ENCODE peak calls at places on chromosomes 4 and X, in five cellular contexts. Q is breast epithelium, N is fibroblast of lung, Y is fibroblast of mammary gland, H is epithelial cell of esophagus. C is an unnamed sample.

GRCh38 chr4:141899103-141899502 is 262.7 kb downstream of the IL15 start:
- DNase-seq in Q (no peak), N (no peak), Y (no peak), H (no peak), C (no peak)

GRCh38 chr4:13559414-13559813 is 15.1 kb upstream of the NKX3-2 start:
- DNase-seq in Q (no peak), N (peak), Y (peak), H (peak), C (peak)

GRCh38 chr4:72974694-72975487 is 94.6 kb downstream of the COX18 start:
- DNase-seq in Q (no peak), N (peak), Y (no peak), H (no peak), C (peak)

GRCh38 chrX:105463483-105463882 is 243.0 kb upstream of the TEX13A start:
- DNase-seq in Q (no peak), N (peak), Y (peak), H (peak), C (peak)

GRCh38 chr4:137806420-137806819 is 274.1 kb upstream of the PCDH18 start:
- DNase-seq in Q (no peak), N (no peak), Y (no peak), H (no peak), C (no peak)

GRCh38 chr4:60133414-60133813 is 1066.7 kb upstream of the ADGRL3 start:
- DNase-seq in Q (no peak), N (peak), Y (no peak), H (peak), C (peak)

GRCh38 chr4:39609454-39609911 is 29.2 kb downstream of the SMIM14 start:
- DNase-seq in Q (no peak), N (no peak), Y (no peak), H (peak), C (no peak)

GRCh38 chr4:189204616-189205015 is 736.1 kb upstream of the FRG1 start:
- DNase-seq in Q (no peak), N (no peak), Y (no peak), H (no peak), C (no peak)

GRCh38 chr4:10806993-10807645 is 122.6 kb upstream of the CLNK start:
- DNase-seq in Q (no peak), N (no peak), Y (no peak), H (no peak), C (no peak)

GRCh38 chr4:42397256-42397634 is at the start of gene SHISA3:
- DNase-seq in Q (no peak), N (peak), Y (peak), H (peak), C (no peak)

GRCh38 chr4:83964996-83965541 is 429.2 kb downstream of the GPAT3 start:
- DNase-seq in Q (no peak), N (no peak), Y (peak), H (peak), C (peak)

GRCh38 chrX:47796433-47796906 is 40.2 kb upstream of the ZNF81 start:
- DNase-seq in Q (no peak), N (peak), Y (peak), H (peak), C (peak)

GRCh38 chr4:102449751-102450352 is 51.3 kb upstream of the NFKB1 start:
- DNase-seq in Q (no peak), N (peak), Y (peak), H (peak), C (peak)

GRCh38 chr4:182338731-182339130 is 95.5 kb downstream of the TENM3 start:
- DNase-seq in Q (no peak), N (no peak), Y (peak), H (no peak), C (peak)

GRCh38 chr4:136687118-136687517 is 845.2 kb downstream of the PCDH18 start:
- DNase-seq in Q (no peak), N (no peak), Y (no peak), H (no peak), C (peak)

GRCh38 chr4:88791274-88791673 is 93.6 kb upstream of the NAP1L5 start:
- DNase-seq in Q (no peak), N (peak), Y (peak), H (peak), C (peak)

GRCh38 chr4:118814901-118815300 is 21.0 kb downstream of the SEC24D start:
- DNase-seq in Q (no peak), N (no peak), Y (no peak), H (no peak), C (no peak)

GRCh38 chrX:39900788-39901170 is 197.0 kb downstream of the BCOR start:
- DNase-seq in Q (no peak), N (no peak), Y (peak), H (no peak), C (peak)

GRCh38 chr4:186020793-186021407 is 48.1 kb upstream of the TLR3 start:
- DNase-seq in Q (no peak), N (no peak), Y (no peak), H (no peak), C (peak)

GRCh38 chr4:134160211-134160610 is 41.4 kb downstream of the PABPC4L start:
- DNase-seq in Q (no peak), N (no peak), Y (no peak), H (peak), C (no peak)

GRCh38 chr4:147704846-147705245 is 20.9 kb upstream of the PRMT9 start:
- DNase-seq in Q (no peak), N (no peak), Y (no peak), H (no peak), C (no peak)

GRCh38 chrX:10025742-10026493 is 58.8 kb downstream of the CLDN34 start:
- DNase-seq in Q (no peak), N (no peak), Y (no peak), H (no peak), C (no peak)

GRCh38 chrX:154370882-154371770 is 3.3 kb downstream of the FLNA start:
- DNase-seq in Q (peak), N (peak), Y (peak), H (peak), C (peak)

GRCh38 chr4:40858946-40859345 is 109.2 kb downstream of the NSUN7 start:
- DNase-seq in Q (no peak), N (no peak), Y (no peak), H (no peak), C (no peak)

GRCh38 chr4:67539830-67540229 is 5.5 kb downstream of the CENPC start:
- DNase-seq in Q (no peak), N (no peak), Y (no peak), H (no peak), C (no peak)

GRCh38 chr4:180057198-180057821 is 2185.9 kb upstream of the TENM3 start:
- DNase-seq in Q (no peak), N (peak), Y (no peak), H (no peak), C (no peak)

GRCh38 chr4:41678951-41679350 is 69.6 kb downstream of the PHOX2B start:
- DNase-seq in Q (no peak), N (no peak), Y (no peak), H (no peak), C (no peak)

GRCh38 chrX:130772313-130773140 is 130.5 kb downstream of the ENOX2 start:
- DNase-seq in Q (no peak), N (peak), Y (peak), H (peak), C (peak)

GRCh38 chr4:154164931-154165839 is 326.4 kb downstream of the DCHS2 start:
- DNase-seq in Q (no peak), N (peak), Y (peak), H (peak), C (peak)

GRCh38 chr4:101597204-101597603 is 193.3 kb upstream of the BANK1 start:
- DNase-seq in Q (no peak), N (no peak), Y (peak), H (no peak), C (no peak)

GRCh38 chrX:151825927-151826471 is 86.7 kb upstream of the MAGEA4 start:
- DNase-seq in Q (no peak), N (peak), Y (peak), H (peak), C (peak)

GRCh38 chr4:155854597-155855226 is 11.4 kb downstream of the ASIC5 start:
- DNase-seq in Q (no peak), N (peak), Y (peak), H (no peak), C (peak)

GRCh38 chr4:32830160-32830559 is 2110.0 kb downstream of the PCDH7 start:
- DNase-seq in Q (no peak), N (no peak), Y (no peak), H (no peak), C (no peak)

GRCh38 chr4:185518069-185518468 is 17.2 kb downstream of the PDLIM3 start:
- DNase-seq in Q (no peak), N (no peak), Y (no peak), H (no peak), C (no peak)

GRCh38 chr4:157459789-157460188 is 239.3 kb downstream of the GRIA2 start:
- DNase-seq in Q (no peak), N (no peak), Y (no peak), H (peak), C (no peak)

GRCh38 chrX:1418901-1419544 is 27.1 kb upstream of the SLC25A6 start:
- DNase-seq in Q (no peak), N (no peak), Y (no peak), H (no peak), C (no peak)

GRCh38 chrX:125758819-125759218 is 407.3 kb downstream of the DCAF12L2 start:
- DNase-seq in Q (no peak), N (no peak), Y (no peak), H (no peak), C (no peak)

GRCh38 chr4:8407756-8408155 is 32.8 kb downstream of the ACOX3 start:
- DNase-seq in Q (no peak), N (no peak), Y (no peak), H (no peak), C (no peak)

DNA sequence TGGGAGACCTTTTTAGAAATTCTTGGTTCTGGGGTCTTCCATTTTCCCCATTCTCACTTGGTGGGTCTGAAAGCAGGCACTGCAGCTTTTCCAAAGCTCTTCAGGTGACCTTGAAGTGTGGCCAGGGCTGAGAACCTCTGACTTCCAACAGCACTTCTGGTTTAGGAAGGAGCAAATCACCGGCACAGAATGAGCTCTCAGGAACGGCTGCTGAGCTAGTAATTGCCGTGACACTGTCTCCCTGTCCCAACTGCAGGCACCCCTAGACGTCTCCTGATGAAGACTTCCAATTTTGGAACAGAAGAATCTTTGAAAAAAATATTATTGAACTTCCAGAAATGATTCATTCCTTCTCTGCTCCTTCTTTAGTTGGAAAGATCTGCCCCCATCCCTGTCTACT is 31.3 kb downstream of the CD38 start:
- DNase-seq in Q (no peak), N (no peak), Y (no peak), H (no peak), C (no peak)
- H3K4me3 ChIP-seq in Q (no peak), N (no peak), Y (no peak), H (no peak), C (no peak)

GRCh38 chr4:76083386-76083785 is 8.9 kb downstream of the ART3 start:
- DNase-seq in Q (no peak), N (no peak), Y (no peak), H (peak), C (no peak)

GRCh38 chr4:76088719-76089118 is 14.2 kb downstream of the ART3 start:
- DNase-seq in Q (no peak), N (no peak), Y (no peak), H (no peak), C (no peak)

GRCh38 chr4:76084542-76084941 is 10.0 kb downstream of the ART3 start:
- DNase-seq in Q (no peak), N (no peak), Y (no peak), H (no peak), C (no peak)

GRCh38 chr4:76090241-76090691 is 15.8 kb downstream of the ART3 start:
- DNase-seq in Q (peak), N (peak), Y (peak), H (peak), C (peak)

DNA sequence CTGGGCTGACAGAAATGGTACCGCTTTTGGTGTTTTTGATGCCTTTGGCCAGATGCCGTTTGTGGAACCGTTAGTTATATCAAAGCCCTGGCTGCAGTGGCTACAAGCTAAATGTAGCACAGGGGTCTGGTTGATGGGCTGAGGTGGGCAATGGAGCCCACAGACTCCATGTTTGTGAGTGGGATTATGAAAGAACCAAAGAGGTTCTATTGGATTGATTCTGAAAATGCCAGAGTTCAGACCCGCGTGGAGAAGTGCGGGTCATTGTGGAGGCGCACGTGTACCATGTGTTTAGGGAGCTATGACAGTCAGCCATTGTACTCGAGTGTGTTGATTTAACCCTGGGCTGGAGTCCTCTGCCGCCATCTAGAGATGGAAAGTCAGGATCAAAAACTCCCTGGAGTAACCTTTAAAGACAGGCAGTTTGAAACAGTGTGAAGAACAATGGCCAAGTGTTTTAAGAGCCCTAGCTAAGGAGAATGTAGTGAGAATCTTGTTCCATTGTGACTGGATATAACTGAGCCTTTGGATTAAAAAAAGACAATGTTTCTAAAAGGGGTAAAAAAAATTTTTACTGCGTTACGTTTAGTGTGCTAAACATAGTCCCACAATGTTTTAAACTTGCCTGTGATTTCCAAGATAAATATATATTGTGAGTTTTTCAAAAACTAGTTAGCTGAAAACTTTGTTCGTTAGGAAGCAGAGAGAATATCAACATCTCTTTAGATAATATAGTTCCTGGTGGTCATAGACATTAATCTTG is 12.7 kb downstream of the ART3 start:
- DNase-seq in Q (peak), N (peak), Y (peak), H (peak), C (peak)
- H3K4me3 ChIP-seq in Q (no peak), N (no peak), Y (no peak), H (no peak), C (no peak)

GRCh38 chrX:53442322-53442631 is 8.1 kb upstream of the HSD17B10 start:
- DNase-seq in Q (no peak), N (no peak), Y (no peak), H (no peak), C (no peak)
- H3K4me3 ChIP-seq in Q (peak), N (no peak), Y (no peak), H (no peak), C (no peak)

GRCh38 chr4:475962-476361 is 23.0 kb downstream of the ZNF721 start:
- DNase-seq in Q (no peak), N (no peak), Y (no peak), H (no peak), C (peak)
- H3K4me3 ChIP-seq in Q (no peak), N (no peak), Y (no peak), H (no peak), C (no peak)

C was measured in choroid plexus epithelial cell.